ENCODE peak calls at places on chromosomes 2 and 18, in seven cellular contexts. Z, X, L, B, N, A and H are unnamed samples. For H3K4me1, the result is how much of the 10 kb centered on the place peaks cover.

GRCh38 chr2:148124271-148124670 is 103.4 kb downstream of the MBD5 start:
- DNase-seq in Z (no peak), X (no peak), A (no peak), B (no peak), N (no peak), L (no peak), H (no peak)

GRCh38 chr2:99489758-99490087 is at the start of gene REV1:
- DNase-seq in L (no peak), N (no peak), B (no peak), X (no peak), Z (no peak), A (no peak), H (no peak)

GRCh38 chr2:40877734-40878288 is 425.9 kb upstream of the SLC8A1 start:
- DNase-seq in N (no peak), X (no peak), B (no peak), L (no peak), Z (no peak), A (no peak), H (no peak)

GRCh38 chr2:233990261-233990798 is 60.2 kb upstream of the SPP2 start:
- DNase-seq in X (no peak), Z (peak), B (peak), N (no peak), A (no peak), L (no peak), H (no peak)

GRCh38 chr2:140891614-140892212 is 1239.1 kb downstream of the LRP1B start:
- DNase-seq in L (no peak), X (peak), Z (no peak), A (no peak), N (no peak), B (no peak), H (no peak)

GRCh38 chr2:127011136-127011740 is 95.7 kb downstream of the BIN1 start:
- DNase-seq in X (no peak), A (no peak), L (no peak), B (no peak), N (no peak), Z (no peak), H (no peak)

GRCh38 chr2:44655401-44655864 is 286.1 kb upstream of the SIX3 start:
- DNase-seq in Z (no peak), X (no peak), L (no peak), N (no peak), B (no peak), A (no peak), H (no peak)

GRCh38 chr2:241859017-241859435 is 332 bp upstream of the PDCD1 start:
- DNase-seq in B (no peak), A (no peak), N (no peak), Z (no peak), X (no peak), L (no peak), H (peak)

GRCh38 chr18:36441426-36441870 is 143.9 kb downstream of the FHOD3 start:
- DNase-seq in Z (no peak), B (no peak), L (no peak), A (no peak), X (no peak), N (no peak), H (no peak)

GRCh38 chr2:172462393-172463381 is 35.3 kb downstream of the ITGA6 start:
- DNase-seq in A (no peak), L (no peak), B (peak), N (no peak), X (no peak), Z (peak), H (no peak)

GRCh38 chr2:191152841-191153240 is 2.0 kb upstream of the STAT4 start:
- DNase-seq in Z (no peak), N (no peak), A (no peak), B (peak), X (peak), L (no peak), H (no peak)

GRCh38 chr2:237541242-237541641 is 25.1 kb upstream of the PRLH start:
- DNase-seq in A (no peak), L (no peak), Z (no peak), N (no peak), X (no peak), B (no peak), H (no peak)

GRCh38 chr18:53610957-53611356 is 613.5 kb downstream of the MBD2 start:
- DNase-seq in X (no peak), L (no peak), N (no peak), Z (no peak), B (no peak), A (no peak), H (no peak)

GRCh38 chr2:120631241-120631640 is 104.4 kb upstream of the GLI2 start:
- DNase-seq in B (no peak), Z (no peak), A (no peak), L (no peak), N (no peak), X (no peak), H (peak)
- H3K4me1 ChIP-seq in B (under half), Z (under half), A (under half), L (under half), N (under half), X (under half), H (under half)

GRCh38 chr2:37582371-37582770 is 89.1 kb downstream of the CDC42EP3 start:
- DNase-seq in N (no peak), L (no peak), X (no peak), Z (no peak), B (no peak), A (no peak), H (no peak)

GRCh38 chr2:37581433-37581832 is 90.0 kb downstream of the CDC42EP3 start:
- DNase-seq in X (no peak), Z (no peak), N (no peak), A (no peak), L (no peak), B (no peak), H (no peak)

GRCh38 chr2:37583867-37584266 is 87.6 kb downstream of the CDC42EP3 start:
- DNase-seq in X (no peak), A (no peak), N (no peak), B (no peak), Z (no peak), L (no peak), H (no peak)

GRCh38 chr2:37582911-37583310 is 88.5 kb downstream of the CDC42EP3 start:
- DNase-seq in B (no peak), A (no peak), Z (no peak), N (peak), X (no peak), L (no peak), H (no peak)

DNA sequence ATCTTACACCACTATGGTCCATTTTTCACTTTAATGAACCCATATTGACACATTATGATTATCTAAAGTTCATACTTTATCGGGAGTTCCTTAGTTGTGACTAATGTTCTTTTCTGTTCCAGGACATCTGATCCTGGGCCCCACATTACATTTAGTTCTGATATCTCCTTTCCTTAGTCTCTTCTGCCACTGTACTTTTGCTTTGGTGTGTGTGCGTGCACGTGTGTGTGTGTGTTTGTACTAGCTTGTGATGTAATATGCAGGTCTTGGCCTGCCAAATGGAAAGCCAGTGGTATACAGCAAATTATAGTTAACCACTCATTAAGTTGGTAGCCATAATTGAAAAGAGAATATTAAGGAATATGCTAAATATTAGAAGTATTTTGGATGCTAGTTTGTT is 88.0 kb downstream of the CDC42EP3 start:
- DNase-seq in Z (no peak), N (no peak), B (no peak), L (no peak), A (no peak), X (no peak), H (no peak)
- H3K4me1 ChIP-seq in Z (half or more), N (under half), B (under half), L (half or more), A (under half), X (under half), H (under half)

DNA sequence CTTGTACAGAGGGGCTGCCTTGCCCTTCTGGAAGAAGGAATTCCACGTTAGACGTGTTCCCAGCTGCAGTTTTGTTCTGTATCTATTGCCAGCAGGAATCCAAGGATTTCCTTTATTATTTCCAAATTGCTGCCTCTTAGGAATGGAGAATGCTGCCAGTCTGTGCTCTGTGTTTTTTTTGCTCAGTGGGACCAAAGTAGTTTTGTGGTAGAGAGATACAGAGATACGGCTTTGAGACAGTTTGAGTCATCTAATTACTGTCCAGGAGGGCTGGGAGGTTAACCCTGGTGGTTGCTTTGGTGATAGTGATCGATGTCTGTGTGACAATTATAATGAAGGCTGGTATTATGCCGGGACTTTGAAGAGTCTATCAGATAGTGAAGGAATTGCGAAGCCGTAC is 26.3 kb downstream of the ASAP2 start:
- DNase-seq in B (no peak), L (no peak), Z (no peak), N (no peak), A (no peak), X (no peak), H (no peak)
- H3K4me1 ChIP-seq in B (under half), L (half or more), Z (under half), N (under half), A (under half), X (under half), H (half or more)

GRCh38 chr18:59239627-59240026 is 19.7 kb downstream of the GRP start:
- DNase-seq in L (no peak), B (no peak), N (no peak), A (no peak), Z (no peak), X (no peak), H (no peak)
- H3K4me1 ChIP-seq in L (under half), B (under half), N (under half), A (under half), Z (under half), X (under half), H (under half)